ENCODE peak calls at places on chromosomes 4 and X, in nine cellular contexts. R is mucosa of descending colon, S is astrocyte, T is uterus, O is IMR-90, H is left ventricle myocardium inferior, G is heart right ventricle, U is hepatocyte, C is ovary. B is an unnamed sample.
A peak's percentile ranks its signal among the peaks of the same experiment; 100 is the strongest.

GRCh38 chrX:78092296-78092695 is 11.8 kb upstream of the PGK1 start:
- DNase-seq in T (no peak), G (no peak), O (peak; percentile 71), S (peak; percentile 36), C (no peak), U (no peak), H (no peak), R (no peak), B (no peak)

GRCh38 chr4:24912252-24913098 is at the start of gene CCDC149:
- DNase-seq in H (peak; percentile 71), C (peak; percentile 55), S (peak; percentile 55), G (peak; percentile 70), O (peak; percentile 57), R (peak; percentile 84), U (peak; percentile 87), T (peak; percentile 68), B (no peak)

GRCh38 chr4:185535818-185536729 is 767 bp upstream of the PDLIM3 start:
- DNase-seq in H (peak; percentile 47), G (no peak), U (no peak), O (no peak), S (no peak), R (no peak), T (peak; percentile 71), C (peak; percentile 62), B (no peak)

GRCh38 chr4:24892278-24892677 is 20.6 kb downstream of the CCDC149 start:
- DNase-seq in U (no peak), G (no peak), R (no peak), O (no peak), T (no peak), C (no peak), S (no peak), H (no peak), B (no peak)

GRCh38 chr4:148680884-148681283 is 238.7 kb upstream of the NR3C2 start:
- DNase-seq in U (no peak), O (no peak), T (no peak), G (no peak), C (no peak), R (no peak), S (no peak), H (no peak), B (no peak)

GRCh38 chr4:105550641-105551040 is 1.8 kb upstream of the ARHGEF38 start:
- DNase-seq in U (no peak), S (no peak), T (no peak), G (no peak), R (no peak), O (no peak), C (no peak), H (no peak), B (no peak)

GRCh38 chrX:25144043-25144940 is 128.5 kb upstream of the ARX start:
- DNase-seq in U (peak; percentile 90), H (peak; percentile 40), O (peak; percentile 64), R (no peak), G (peak; percentile 26), T (peak; percentile 35), S (peak; percentile 14), C (peak; percentile 55), B (peak; percentile 0)

GRCh38 chrX:30141966-30142365 is 73.4 kb upstream of the MAGEB2 start:
- DNase-seq in T (no peak), O (peak; percentile 59), R (no peak), U (peak; percentile 32), S (peak; percentile 9), G (peak; percentile 3), C (no peak), H (no peak), B (no peak)

GRCh38 chrX:551306-551705 is 79.3 kb upstream of the SHOX start:
- DNase-seq in R (no peak), U (no peak), S (no peak), H (no peak), O (no peak), C (no peak), G (no peak), T (no peak), B (no peak)

GRCh38 chrX:55161581-55161980 is 58.6 kb upstream of the PAGE5 start:
- DNase-seq in S (no peak), H (no peak), G (no peak), U (no peak), C (no peak), O (no peak), T (no peak), R (no peak), B (no peak)

GRCh38 chr4:150164956-150165355 is 86.7 kb downstream of the DCLK2 start:
- DNase-seq in G (no peak), R (no peak), T (no peak), H (no peak), S (no peak), U (no peak), O (no peak), C (no peak), B (no peak)

GRCh38 chr4:33696586-33696985 is 2547.7 kb downstream of the ARAP2 start:
- DNase-seq in R (no peak), C (no peak), S (no peak), T (no peak), H (no peak), U (no peak), O (no peak), G (no peak), B (no peak)

GRCh38 chr4:85452073-85452764 is 22.7 kb upstream of the ARHGAP24 start:
- DNase-seq in C (no peak), O (no peak), T (no peak), G (no peak), U (no peak), H (no peak), S (no peak), R (no peak), B (no peak)

GRCh38 chr4:27084685-27085356 is 224.2 kb downstream of the STIM2 start:
- DNase-seq in S (peak; percentile 6), T (no peak), U (peak; percentile 38), R (no peak), C (no peak), H (peak; percentile 24), G (no peak), O (peak; percentile 2), B (no peak)

GRCh38 chr4:183347586-183347985 is 25.4 kb upstream of the CLDN24 start:
- DNase-seq in U (no peak), R (no peak), H (no peak), G (no peak), T (no peak), C (no peak), O (peak; percentile 50), S (peak; percentile 18), B (no peak)

DNA sequence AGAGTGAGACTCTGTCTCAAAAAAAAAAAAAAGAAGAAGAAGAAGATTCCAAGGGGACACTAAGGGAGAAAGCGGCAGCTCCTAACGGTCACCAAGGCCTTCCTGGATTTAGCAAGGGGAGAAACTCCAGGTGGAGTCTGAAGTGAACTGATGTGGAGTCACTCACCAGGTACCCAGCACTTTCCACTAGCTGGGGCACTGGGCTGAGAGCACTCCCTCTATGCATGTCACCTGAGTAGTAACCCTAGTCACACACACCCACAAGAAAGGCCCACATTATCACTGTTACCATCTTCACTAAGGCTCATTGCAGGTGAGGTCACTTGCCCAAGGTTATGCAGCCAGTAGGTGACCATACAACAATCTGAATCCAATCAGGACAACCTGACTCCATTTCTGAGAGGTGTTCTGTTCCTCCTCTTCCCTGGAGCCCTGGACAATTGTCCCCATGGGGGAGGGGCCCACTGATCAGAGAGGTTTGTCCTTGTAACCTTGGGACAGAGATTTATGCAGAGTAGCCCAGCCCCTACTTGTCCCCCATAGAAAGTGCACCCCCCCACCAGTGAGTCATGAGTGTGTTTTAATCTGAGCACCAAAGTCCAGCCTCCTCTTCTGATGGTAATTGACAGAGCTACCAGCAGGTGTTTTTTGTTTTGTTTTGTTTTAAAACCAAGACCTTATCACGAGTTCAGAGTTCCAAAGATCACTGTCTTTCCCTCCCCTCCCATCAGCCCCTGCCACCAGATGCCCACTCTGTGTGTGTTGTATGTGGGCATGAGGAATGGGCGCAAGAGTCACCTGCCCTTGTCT is 5.9 kb upstream of the SASH3 start:
- DNase-seq in O (no peak), C (no peak), H (no peak), T (no peak), G (no peak), R (no peak), U (peak; percentile 71), S (no peak), B (no peak)
- H3K4me1 ChIP-seq in O (no peaks in the 10 kb centered on the region), C (no peaks in the 10 kb centered on the region), H (no peaks in the 10 kb centered on the region), T (no peaks in the 10 kb centered on the region), G (no peaks in the 10 kb centered on the region), R (no peaks in the 10 kb centered on the region), U (peaks cover 3% of the 10 kb centered on the region), S (no peaks in the 10 kb centered on the region), B (peaks cover 78% of the 10 kb centered on the region)

DNA sequence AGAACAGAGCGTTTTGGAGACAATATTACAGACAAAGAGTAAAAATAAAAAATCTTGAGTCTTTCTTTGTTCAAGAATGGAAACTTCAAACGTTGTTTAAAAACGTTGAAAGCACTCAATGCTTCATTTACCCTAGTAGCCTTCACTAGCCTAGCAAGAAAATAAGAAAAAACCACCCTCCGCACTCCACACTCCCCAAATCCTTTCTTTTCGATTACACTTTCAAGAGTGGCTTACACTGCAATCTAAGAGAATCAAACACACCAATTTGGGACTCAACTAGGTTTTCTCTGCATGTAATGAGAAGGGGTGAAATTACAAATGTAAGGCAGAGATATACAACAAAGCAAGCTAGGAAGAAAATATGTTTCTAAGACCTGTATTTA is 4.7 kb downstream of the TMSB4X start:
- DNase-seq in G (no peak), C (no peak), U (no peak), O (peak; percentile 30), R (no peak), H (no peak), S (no peak), T (no peak), B (no peak)
- H3K4me1 ChIP-seq in G (peaks cover 9% of the 10 kb centered on the region), C (peaks cover 1% of the 10 kb centered on the region), U (peaks cover 29% of the 10 kb centered on the region), O (no peaks in the 10 kb centered on the region), R (no peaks in the 10 kb centered on the region), H (peaks cover 7% of the 10 kb centered on the region), S (peaks cover 19% of the 10 kb centered on the region), T (no peaks in the 10 kb centered on the region), B (peaks cover 44% of the 10 kb centered on the region)

GRCh38 chr4:6924361-6924779 is 14.7 kb downstream of the TBC1D14 start:
- DNase-seq in O (no peak), S (no peak), R (no peak), U (no peak), H (peak; percentile 59), G (no peak), T (no peak), C (no peak), B (no peak)

GRCh38 chr4:6926681-6927478 is 17.3 kb downstream of the TBC1D14 start:
- DNase-seq in G (no peak), T (no peak), H (peak; percentile 50), O (peak; percentile 60), C (peak; percentile 56), S (peak; percentile 61), U (peak; percentile 89), R (peak; percentile 89), B (peak; percentile 67)

GRCh38 chr4:6928067-6928466 is 18.4 kb downstream of the TBC1D14 start:
- DNase-seq in R (no peak), T (no peak), S (no peak), H (no peak), G (no peak), U (no peak), C (no peak), O (no peak), B (no peak)

GRCh38 chr4:6925357-6925836 is 15.8 kb downstream of the TBC1D14 start:
- DNase-seq in R (no peak), O (no peak), U (no peak), S (no peak), G (no peak), T (no peak), C (no peak), H (no peak), B (no peak)

GRCh38 chr4:6926081-6926480 is 16.5 kb downstream of the TBC1D14 start:
- DNase-seq in H (no peak), S (no peak), O (no peak), U (no peak), C (no peak), R (no peak), T (no peak), G (no peak), B (no peak)
- H3K4me1 ChIP-seq in H (peaks cover 53% of the 10 kb centered on the region), S (peaks cover 5% of the 10 kb centered on the region), O (peaks cover 14% of the 10 kb centered on the region), U (peaks cover 46% of the 10 kb centered on the region), C (peaks cover 3% of the 10 kb centered on the region), R (peaks cover 52% of the 10 kb centered on the region), T (peaks cover 7% of the 10 kb centered on the region), G (peaks cover 50% of the 10 kb centered on the region), B (peaks cover 33% of the 10 kb centered on the region)

GRCh38 chr4:184350213-184350817 is 124.0 kb downstream of the IRF2 start:
- DNase-seq in O (no peak), T (no peak), S (no peak), U (no peak), G (no peak), R (no peak), H (no peak), C (no peak), B (no peak)
- H3K4me1 ChIP-seq in O (peaks cover 29% of the 10 kb centered on the region), T (peaks cover 5% of the 10 kb centered on the region), S (peaks cover 6% of the 10 kb centered on the region), U (peaks cover 48% of the 10 kb centered on the region), G (peaks cover 56% of the 10 kb centered on the region), R (peaks cover 41% of the 10 kb centered on the region), H (peaks cover 52% of the 10 kb centered on the region), C (peaks cover 25% of the 10 kb centered on the region), B (peaks cover 5% of the 10 kb centered on the region)

B was measured in effector memory CD4-positive, alpha-beta T cell.